ENCODE peak calls at places on chromosome 7, in ten cellular contexts. A is heart left ventricle; O is fibroblast of mammary gland; J is kidney; P is IMR-90; L is kidney epithelial cell; V is Caco-2; H is CD8-positive, alpha-beta T cell; T is GM23338; G is left ventricle myocardium inferior. Y is an unnamed sample.

GRCh38 chr7:117009705-117010361 is 56.5 kb downstream of the ST7 start:
- DNase-seq in A (no peak), O (no peak), J (no peak), P (no peak), L (no peak), V (no peak), H (no peak), T (no peak), G (no peak), Y (no peak)

GRCh38 chr7:27202018-27202740 is 2.3 kb upstream of the HOXA13 start:
- DNase-seq in A (no peak), O (no peak), J (no peak), P (no peak), L (no peak), V (no peak), H (no peak), T (no peak), G (no peak), Y (no peak)

GRCh38 chr7:88218836-88219605 is 817 bp downstream of the SRI start:
- DNase-seq in A (peak), O (peak), J (peak), P (peak), L (no peak), V (peak), H (peak), T (peak), G (peak), Y (no peak)

GRCh38 chr7:78530351-78530750 is 731.8 kb downstream of the PHTF2 start:
- DNase-seq in A (no peak), O (peak), J (no peak), P (peak), L (peak), V (no peak), H (no peak), T (no peak), G (no peak), Y (no peak)

GRCh38 chr7:111892568-111892967 is 313.6 kb downstream of the DOCK4 start:
- DNase-seq in A (no peak), O (no peak), J (no peak), P (no peak), L (no peak), V (no peak), H (no peak), T (no peak), G (no peak), Y (no peak)

GRCh38 chr7:66867198-66867790 is 53.7 kb upstream of the TMEM248 start:
- DNase-seq in A (no peak), O (no peak), J (no peak), P (no peak), L (no peak), V (peak), H (no peak), T (peak), G (no peak), Y (no peak)

GRCh38 chr7:107045195-107045960 is 873 bp downstream of the PRKAR2B start:
- DNase-seq in A (no peak), O (no peak), J (no peak), P (peak), L (no peak), V (no peak), H (no peak), T (peak), G (no peak), Y (no peak)

GRCh38 chr7:116150588-116150987 is 59.8 kb upstream of the TES start:
- DNase-seq in A (no peak), O (peak), J (no peak), P (peak), L (no peak), V (no peak), H (no peak), T (no peak), G (no peak), Y (no peak)

GRCh38 chr7:98418636-98419315 is 17.9 kb upstream of the BAIAP2L1 start:
- DNase-seq in A (no peak), O (peak), J (no peak), P (peak), L (peak), V (peak), H (no peak), T (no peak), G (no peak), Y (no peak)

GRCh38 chr7:116697761-116698160 is 25.8 kb downstream of the MET start:
- DNase-seq in A (no peak), O (no peak), J (no peak), P (no peak), L (no peak), V (no peak), H (no peak), T (no peak), G (no peak), Y (no peak)

GRCh38 chr7:116185956-116186355 is 24.4 kb upstream of the TES start:
- DNase-seq in A (no peak), O (peak), J (no peak), P (peak), L (no peak), V (no peak), H (no peak), T (no peak), G (no peak), Y (no peak)

GRCh38 chr7:139936760-139937310 is 107.8 kb downstream of the TBXAS1 start:
- DNase-seq in A (no peak), O (peak), J (no peak), P (peak), L (no peak), V (no peak), H (no peak), T (no peak), G (no peak), Y (no peak)

GRCh38 chr7:140232959-140233649 is 56.3 kb upstream of the KDM7A start:
- DNase-seq in A (no peak), O (no peak), J (no peak), P (no peak), L (no peak), V (no peak), H (no peak), T (no peak), G (no peak), Y (no peak)

GRCh38 chr7:47576031-47576908 is 5.6 kb downstream of the TNS3 start:
- DNase-seq in A (peak), O (peak), J (no peak), P (peak), L (no peak), V (peak), H (no peak), T (no peak), G (peak), Y (peak)

GRCh38 chr7:66952343-66953043 is 31.5 kb downstream of the TMEM248 start:
- DNase-seq in A (no peak), O (peak), J (no peak), P (peak), L (peak), V (peak), H (no peak), T (no peak), G (no peak), Y (no peak)

DNA sequence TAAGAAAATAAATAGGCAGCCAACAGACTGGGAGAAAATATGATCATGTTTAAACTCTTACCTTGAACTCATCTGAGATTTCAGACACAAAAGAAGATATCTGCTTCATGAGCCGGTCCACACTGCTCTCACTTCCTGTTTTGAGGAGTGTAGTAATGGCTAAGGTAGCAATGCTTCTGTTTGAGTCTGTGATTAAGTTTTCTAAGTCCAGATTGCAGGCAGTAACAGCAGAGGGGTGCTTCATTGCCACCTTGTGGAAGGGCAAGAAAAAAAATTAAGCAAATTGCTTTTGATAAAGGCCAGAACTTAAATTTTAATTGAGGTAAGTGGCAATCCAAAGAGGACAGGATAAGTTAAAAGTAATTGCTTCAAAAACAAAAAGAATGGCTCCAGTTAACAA is 69.1 kb downstream of the MEST start:
- DNase-seq in A (no peak), O (peak), J (no peak), P (peak), L (peak), V (peak), H (no peak), T (peak), G (no peak), Y (no peak)
- TF ChIP-seq CTCF in A (no peak), O (peak), J (no peak), P (peak), L (peak), V (no peak), H (no peak), T (peak), G (no peak), Y (no peak)

GRCh38 chr7:132703742-132704141 is 127.5 kb upstream of the PLXNA4 start:
- DNase-seq in A (no peak), O (no peak), J (no peak), P (no peak), L (no peak), V (no peak), H (no peak), T (peak), G (no peak), Y (no peak)
- TF ChIP-seq CTCF in A (no peak), O (no peak), J (no peak), P (no peak), L (no peak), V (no peak), H (no peak), T (peak), G (no peak), Y (no peak)

GRCh38 chr7:151114151-151115090 is 28.1 kb downstream of the AGAP3 start:
- DNase-seq in A (no peak), O (no peak), J (no peak), P (no peak), L (no peak), V (no peak), H (no peak), T (peak), G (no peak), Y (peak)

GRCh38 chr7:151115121-151115835 is 29.0 kb downstream of the AGAP3 start:
- DNase-seq in A (no peak), O (peak), J (no peak), P (peak), L (no peak), V (no peak), H (no peak), T (peak), G (no peak), Y (no peak)

GRCh38 chr7:151115836-151116418 is 29.7 kb downstream of the AGAP3 start:
- DNase-seq in A (no peak), O (no peak), J (peak), P (no peak), L (peak), V (no peak), H (no peak), T (peak), G (no peak), Y (no peak)

GRCh38 chr7:151110941-151111645 is 24.8 kb downstream of the AGAP3 start:
- DNase-seq in A (peak), O (peak), J (peak), P (peak), L (no peak), V (peak), H (peak), T (peak), G (peak), Y (peak)

GRCh38 chr7:151113344-151114150 is 27.3 kb downstream of the AGAP3 start:
- DNase-seq in A (no peak), O (peak), J (no peak), P (peak), L (peak), V (peak), H (no peak), T (peak), G (no peak), Y (no peak)
- TF ChIP-seq CTCF in A (no peak), O (no peak), J (no peak), P (no peak), L (no peak), V (no peak), H (no peak), T (no peak), G (no peak), Y (no peak)

GRCh38 chr7:99459087-99459486 is 6.9 kb downstream of the ATP5MF start:
- DNase-seq in A (no peak), O (peak), J (no peak), P (no peak), L (no peak), V (peak), H (no peak), T (peak), G (no peak), Y (no peak)
- TF ChIP-seq CTCF in A (no peak), O (peak), J (no peak), P (peak), L (peak), V (peak), H (peak), T (peak), G (no peak), Y (peak)

GRCh38 chr7:42994096-42994495 is 61.9 kb downstream of the MRPL32 start:
- DNase-seq in A (no peak), O (no peak), J (no peak), P (no peak), L (no peak), V (no peak), H (no peak), T (no peak), G (no peak), Y (no peak)

GRCh38 chr7:42997611-42998010 is 65.4 kb downstream of the MRPL32 start:
- DNase-seq in A (no peak), O (no peak), J (no peak), P (no peak), L (no peak), V (no peak), H (no peak), T (no peak), G (no peak), Y (no peak)

GRCh38 chr7:42991024-42991423 is 58.8 kb downstream of the MRPL32 start:
- DNase-seq in A (no peak), O (no peak), J (no peak), P (no peak), L (no peak), V (no peak), H (no peak), T (no peak), G (no peak), Y (no peak)

GRCh38 chr7:42991913-42992576 is 59.9 kb downstream of the MRPL32 start:
- DNase-seq in A (no peak), O (no peak), J (no peak), P (no peak), L (no peak), V (peak), H (no peak), T (peak), G (no peak), Y (no peak)

GRCh38 chr7:42993038-42993437 is 60.9 kb downstream of the MRPL32 start:
- DNase-seq in A (no peak), O (no peak), J (no peak), P (no peak), L (no peak), V (no peak), H (no peak), T (peak), G (no peak), Y (no peak)
- TF ChIP-seq CTCF in A (no peak), O (no peak), J (no peak), P (no peak), L (no peak), V (no peak), H (no peak), T (peak), G (no peak), Y (peak)

DNA sequence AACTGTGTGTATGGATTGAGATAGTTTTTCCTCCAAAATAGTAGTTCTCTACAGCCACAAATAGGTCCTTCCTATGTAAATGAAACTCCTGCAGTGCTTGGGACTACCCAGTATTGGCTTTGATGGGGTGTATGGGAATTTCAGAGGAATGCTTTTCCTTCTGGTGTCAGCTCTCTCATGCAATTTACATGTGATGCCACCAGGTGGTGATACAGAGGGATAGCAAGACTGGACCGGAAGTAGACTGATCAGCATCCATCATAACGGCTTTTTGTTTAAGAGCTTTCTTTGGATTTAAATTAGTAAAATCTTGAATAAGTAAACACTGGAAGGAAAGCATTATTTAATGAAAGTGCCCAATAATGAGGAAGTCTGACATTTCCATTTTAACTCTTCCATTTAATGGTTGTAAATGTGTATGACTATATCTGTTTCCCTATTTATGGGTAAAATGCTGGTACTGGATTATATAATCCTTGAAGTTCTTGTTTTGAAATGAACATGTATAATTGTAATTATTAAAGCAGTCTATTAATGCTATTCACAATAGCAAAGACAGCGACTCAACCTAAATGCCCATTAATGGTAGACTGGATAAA is 22.7 kb downstream of the DYNC1I1 start:
- DNase-seq in A (no peak), O (peak), J (no peak), P (peak), L (no peak), V (peak), H (no peak), T (peak), G (no peak), Y (no peak)
- TF ChIP-seq CTCF in A (no peak), O (peak), J (peak), P (peak), L (peak), V (peak), H (no peak), T (peak), G (peak), Y (peak)

DNA sequence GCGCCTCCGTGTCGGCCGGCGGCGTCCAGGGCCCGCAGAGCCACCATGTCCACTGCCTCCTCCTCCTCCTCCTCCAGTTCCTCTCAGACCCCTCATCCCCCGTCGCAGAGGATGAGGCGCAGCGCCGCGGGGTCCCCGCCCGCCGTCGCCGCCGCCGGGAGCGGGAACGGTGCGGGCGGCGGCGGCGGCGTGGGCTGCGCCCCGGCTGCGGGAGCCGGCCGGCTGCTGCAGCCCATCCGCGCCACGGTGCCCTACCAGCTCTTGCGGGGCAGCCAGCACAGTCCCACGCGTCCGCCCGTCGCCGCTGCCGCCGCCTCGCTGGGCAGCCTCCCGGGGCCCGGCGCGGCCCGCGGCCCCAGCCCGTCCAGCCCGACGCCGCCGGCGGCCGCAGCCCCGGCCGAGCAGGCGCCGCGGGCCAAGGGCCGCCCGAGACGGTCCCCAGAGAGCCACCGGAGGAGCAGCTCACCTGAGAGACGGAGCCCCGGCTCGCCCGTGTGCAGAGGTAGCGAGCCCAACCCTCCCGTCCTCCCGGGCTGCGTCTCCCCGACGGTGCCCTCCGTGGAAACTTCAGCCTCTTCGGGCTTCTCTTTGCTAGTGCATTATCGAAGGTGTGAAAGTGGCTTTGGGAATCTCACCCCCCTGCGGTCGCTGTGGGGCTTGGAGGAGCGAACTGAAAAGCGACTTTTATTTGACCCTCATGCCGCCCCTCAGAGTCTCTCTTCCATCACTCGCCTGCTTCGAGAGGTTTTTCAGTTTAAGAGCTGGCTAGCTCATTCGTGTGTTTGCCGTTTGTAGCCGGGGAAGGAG is 913 bp downstream of the GLCCI1 start:
- DNase-seq in A (peak), O (no peak), J (peak), P (peak), L (no peak), V (peak), H (peak), T (peak), G (peak), Y (peak)
- TF ChIP-seq CTCF in A (no peak), O (no peak), J (no peak), P (no peak), L (peak), V (peak), H (no peak), T (peak), G (peak), Y (peak)

DNA sequence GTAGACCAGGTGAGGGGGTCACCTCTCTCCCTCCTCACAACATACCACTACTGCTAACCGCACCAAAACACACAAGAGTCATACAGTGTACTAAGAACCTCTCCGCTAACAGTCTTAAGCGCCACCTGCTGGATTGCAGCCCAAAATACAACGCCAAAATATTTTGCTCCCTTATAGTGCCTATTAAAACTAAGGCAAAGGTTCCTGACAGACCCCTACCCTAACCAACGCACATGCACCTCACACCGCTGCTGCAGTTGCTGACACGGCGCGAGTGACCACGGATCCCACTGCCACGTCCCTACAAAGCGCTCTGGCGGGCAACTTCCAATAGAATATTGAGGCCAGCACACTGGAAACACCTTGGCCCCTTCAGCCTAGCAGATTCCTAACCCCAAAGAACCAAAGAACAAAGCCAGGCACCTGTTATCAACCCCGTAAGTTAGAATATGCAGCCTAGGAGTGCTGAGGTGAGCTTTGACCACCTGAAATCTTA is 563.6 kb upstream of the SEMA3D start:
- DNase-seq in A (no peak), O (peak), J (no peak), P (peak), L (no peak), V (peak), H (no peak), T (peak), G (no peak), Y (no peak)
- TF ChIP-seq CTCF in A (peak), O (peak), J (peak), P (peak), L (peak), V (peak), H (no peak), T (peak), G (peak), Y (peak)

GRCh38 chr7:101900103-101900502 is 82.7 kb downstream of the CUX1 start:
- DNase-seq in A (peak), O (no peak), J (no peak), P (no peak), L (no peak), V (no peak), H (no peak), T (no peak), G (peak), Y (no peak)
- TF ChIP-seq CTCF in A (no peak), O (no peak), J (no peak), P (no peak), L (no peak), V (no peak), H (no peak), T (no peak), G (peak), Y (no peak)

GRCh38 chr7:118184392-118184899 is 482 bp downstream of the LSM8 start:
- DNase-seq in A (no peak), O (peak), J (no peak), P (no peak), L (no peak), V (no peak), H (no peak), T (no peak), G (no peak), Y (no peak)
- TF ChIP-seq CTCF in A (no peak), O (no peak), J (no peak), P (no peak), L (no peak), V (no peak), H (no peak), T (no peak), G (no peak), Y (no peak)

Y was measured in progenitor cell of endocrine pancreas.